ENCODE peak calls at places on chromosomes 5 and 9, in seven cellular contexts. C is SK-N-SH, L is transverse colon, F is H1, P is stomach, Q is esophagus muscularis mucosa, Y is suprapubic skin. B is an unnamed sample.

GRCh38 chr9:89576404-89576824 is 28.4 kb upstream of the GADD45G start:
- DNase-seq in C (peak), L (no peak), F (no peak), P (no peak), Q (no peak), Y (no peak), B (no peak)

GRCh38 chr9:72592501-72593403 is 71.3 kb downstream of the TMC1 start:
- DNase-seq in C (peak), L (no peak), F (no peak), P (no peak), Q (no peak), Y (no peak), B (no peak)

GRCh38 chr5:36607838-36608783 is 1.7 kb downstream of the SLC1A3 start:
- DNase-seq in C (no peak), L (no peak), F (no peak), P (no peak), Q (no peak), Y (no peak), B (no peak)

GRCh38 chr5:150514708-150515211 is 6.8 kb downstream of the NDST1 start:
- DNase-seq in C (no peak), L (no peak), F (no peak), P (peak), Q (no peak), Y (no peak), B (no peak)

GRCh38 chr5:55003432-55004065 is 18.2 kb upstream of the ESM1 start:
- DNase-seq in C (no peak), L (no peak), F (no peak), P (no peak), Q (no peak), Y (no peak), B (no peak)

GRCh38 chr9:35051069-35051967 is 21.1 kb downstream of the VCP start:
- DNase-seq in C (peak), L (peak), F (no peak), P (peak), Q (no peak), Y (no peak), B (no peak)

GRCh38 chr5:122126711-122127385 is 2.5 kb upstream of the ZNF474 start:
- DNase-seq in C (no peak), L (no peak), F (no peak), P (no peak), Q (no peak), Y (no peak), B (peak)

GRCh38 chr5:81125959-81126358 is 107.2 kb upstream of the CKMT2 start:
- DNase-seq in C (no peak), L (no peak), F (no peak), P (no peak), Q (peak), Y (no peak), B (peak)

GRCh38 chr9:111896942-111897830 is 572 bp downstream of the UGCG start:
- DNase-seq in C (peak), L (peak), F (no peak), P (no peak), Q (peak), Y (peak), B (peak)

GRCh38 chr5:42810905-42811590 is 644 bp downstream of the SELENOP start:
- DNase-seq in C (no peak), L (no peak), F (no peak), P (no peak), Q (no peak), Y (no peak), B (no peak)

GRCh38 chr5:42812620-42813019 is 928 bp upstream of the SELENOP start:
- DNase-seq in C (no peak), L (no peak), F (no peak), P (no peak), Q (no peak), Y (no peak), B (no peak)

GRCh38 chr5:42808888-42809611 is 2.6 kb downstream of the SELENOP start:
- DNase-seq in C (no peak), L (no peak), F (no peak), P (no peak), Q (no peak), Y (no peak), B (no peak)

GRCh38 chr5:42813533-42813932 is 1.8 kb upstream of the SELENOP start:
- DNase-seq in C (no peak), L (no peak), F (peak), P (no peak), Q (no peak), Y (no peak), B (no peak)

GRCh38 chr5:42811591-42812392 is at the start of gene SELENOP:
- DNase-seq in C (no peak), L (peak), F (peak), P (peak), Q (no peak), Y (no peak), B (peak)
- TF ChIP-seq EP300 in C (no peak), L (no peak), F (peak), P (no peak), Q (no peak), Y (no peak), B (no peak)

GRCh38 chr9:95935861-95936578 is 60.5 kb downstream of the ERCC6L2 start:
- DNase-seq in C (no peak), L (no peak), F (no peak), P (no peak), Q (no peak), Y (no peak), B (no peak)
- TF ChIP-seq CTCF in C (no peak), L (no peak), F (no peak), P (no peak), Q (no peak), Y (no peak), B (no peak)

DNA sequence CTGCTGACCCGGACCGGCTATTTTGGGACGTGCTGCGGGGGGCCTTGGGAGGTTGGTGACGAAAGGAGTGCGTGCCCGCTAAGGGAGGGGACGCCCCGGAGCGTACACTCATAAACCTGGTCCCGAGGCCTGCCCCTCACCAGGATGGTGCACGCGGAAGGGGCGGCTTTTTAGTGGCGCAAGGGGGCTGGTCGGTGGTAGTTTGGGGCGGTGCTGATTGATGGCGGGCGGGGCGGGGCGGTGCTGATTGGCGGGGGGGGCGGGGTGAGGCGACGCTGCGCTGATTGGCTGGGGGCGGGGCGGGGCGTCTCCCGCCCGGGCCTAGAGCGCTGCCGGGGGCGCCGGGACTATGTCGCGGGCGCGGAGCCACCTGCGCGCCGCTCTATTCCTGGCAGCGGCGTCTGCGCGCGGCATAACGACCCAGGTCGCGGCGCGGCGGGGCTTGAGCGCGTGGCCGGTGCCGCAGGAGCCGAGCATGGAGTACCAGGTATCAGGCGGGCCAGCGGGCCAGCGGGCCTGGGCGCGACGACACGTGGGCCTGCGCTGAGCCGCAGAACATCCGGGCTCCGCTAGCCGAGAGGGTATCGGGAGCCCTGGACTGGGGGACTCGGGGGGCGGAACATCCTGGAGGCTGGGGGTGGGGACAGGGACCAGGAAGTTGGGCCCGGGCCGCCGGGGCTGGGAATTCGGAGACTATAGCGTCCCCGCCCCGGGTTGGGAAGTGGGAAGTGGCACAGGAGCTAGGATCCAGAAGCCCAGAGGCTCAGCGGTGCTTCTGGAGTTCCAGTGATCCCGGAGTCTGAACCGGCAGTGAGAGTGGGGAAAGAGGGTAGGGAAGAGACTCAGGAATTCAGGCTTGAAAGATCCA is at the start of gene FPGS:
- DNase-seq in C (peak), L (peak), F (peak), P (peak), Q (peak), Y (peak), B (peak)
- TF ChIP-seq POLR2AphosphoS5 in C (peak), L (peak), F (peak), P (peak), Q (peak), Y (peak), B (peak)

GRCh38 chr9:87742813-87743428 is 17.0 kb downstream of the CTSL start:
- DNase-seq in C (no peak), L (no peak), F (no peak), P (no peak), Q (no peak), Y (no peak), B (no peak)
- TF ChIP-seq EP300 in C (no peak), L (no peak), F (no peak), P (no peak), Q (no peak), Y (no peak), B (no peak)

GRCh38 chr5:164364237-164364636 is 858.8 kb downstream of the MAT2B start:
- DNase-seq in C (no peak), L (no peak), F (no peak), P (no peak), Q (no peak), Y (no peak), B (no peak)
- TF ChIP-seq CTCF in C (no peak), L (no peak), F (no peak), P (no peak), Q (no peak), Y (no peak), B (no peak)